ENCODE peak calls at places on chromosomes 12 and 14, in six cellular contexts. X is activated naive CD8-positive, alpha-beta T cell treated with anti-CD3 and anti-CD28 coated beads for 36 hours; Q is coronary artery; N is stimulated activated CD4-positive, alpha-beta T cell treated with anti-CD3 and anti-CD28 coated beads, Interleukin-2, amount 100 ng/mL, for 24 hours; D is Caco-2; A is sciatic nerve. M is an unnamed sample.

GRCh38 chr12:14854586-14855163 is 11.3 kb upstream of the ART4 start:
- DNase-seq in N (no peak), D (no peak), Q (no peak), A (no peak), X (no peak), M (no peak)

GRCh38 chr14:57182760-57183503 is 85.8 kb downstream of the EXOC5 start:
- DNase-seq in D (peak), X (no peak), A (no peak), N (no peak), Q (no peak), M (no peak)

GRCh38 chr12:105659355-105660075 is 329.0 kb downstream of the C12orf75 start:
- DNase-seq in A (no peak), X (no peak), D (no peak), Q (no peak), N (no peak), M (no peak)

GRCh38 chr12:32548691-32549412 is 130.2 kb upstream of the DNM1L start:
- DNase-seq in N (no peak), X (no peak), A (peak), Q (peak), D (no peak), M (no peak)

GRCh38 chr14:101174980-101175606 is 271.6 kb upstream of the RTL1 start:
- DNase-seq in X (no peak), N (no peak), Q (peak), D (no peak), A (peak), M (peak)

GRCh38 chr14:32809255-32809654 is 129.4 kb upstream of the NPAS3 start:
- DNase-seq in Q (no peak), A (no peak), X (no peak), D (no peak), N (no peak), M (no peak)

GRCh38 chr14:39265741-39266588 is 32.2 kb downstream of the MIA2 start:
- DNase-seq in Q (no peak), D (no peak), A (no peak), X (no peak), N (no peak), M (no peak)

GRCh38 chr12:89351489-89352241 is 636 bp downstream of the DUSP6 start:
- DNase-seq in N (peak), A (no peak), X (peak), D (peak), Q (peak), M (peak)

GRCh38 chr14:49907186-49907585 is 14.3 kb downstream of the ARF6 start:
- DNase-seq in N (no peak), Q (no peak), X (no peak), D (no peak), A (no peak), M (no peak)

GRCh38 chr12:119668315-119668651 is 350 bp downstream of the PRKAB1 start:
- DNase-seq in X (no peak), D (no peak), Q (no peak), A (no peak), N (no peak), M (no peak)

GRCh38 chr12:72982351-72982750 is 710.2 kb downstream of the TRHDE start:
- DNase-seq in N (no peak), X (no peak), Q (no peak), A (no peak), D (no peak), M (no peak)

GRCh38 chr14:22070119-22070982 is 396.7 kb upstream of the OR4E1 start:
- DNase-seq in Q (no peak), D (no peak), N (peak), A (no peak), X (peak), M (no peak)

GRCh38 chr12:29559194-29559593 is 61.7 kb upstream of the OVCH1 start:
- DNase-seq in N (no peak), A (no peak), Q (no peak), D (no peak), X (no peak), M (no peak)

GRCh38 chr14:56687123-56687522 is 107.5 kb downstream of the TMEM260 start:
- DNase-seq in Q (no peak), X (no peak), A (no peak), N (no peak), D (no peak), M (no peak)

GRCh38 chr12:125519026-125519651 is 453.9 kb downstream of the AACS start:
- DNase-seq in A (no peak), X (no peak), Q (no peak), N (no peak), D (peak), M (no peak)

GRCh38 chr12:15393995-15394394 is 71.7 kb downstream of the PTPRO start:
- DNase-seq in A (no peak), Q (no peak), N (no peak), D (no peak), X (no peak), M (no peak)

GRCh38 chr12:89845356-89845755 is 136.7 kb upstream of the ATP2B1 start:
- DNase-seq in D (no peak), Q (no peak), A (no peak), N (no peak), X (no peak), M (no peak)

GRCh38 chr12:102961488-102961801 is 4.0 kb downstream of the ASCL1 start:
- DNase-seq in A (no peak), D (no peak), X (no peak), Q (no peak), N (no peak), M (no peak)

GRCh38 chr12:13146539-13146938 is 43.1 kb upstream of the GSG1 start:
- DNase-seq in X (no peak), N (no peak), A (no peak), D (no peak), Q (no peak), M (no peak)

GRCh38 chr12:93622485-93622884 is 50.0 kb downstream of the SOCS2 start:
- DNase-seq in N (no peak), D (no peak), Q (no peak), A (no peak), X (no peak), M (no peak)

GRCh38 chr14:24426912-24427536 is 2.4 kb downstream of the CBLN3 start:
- DNase-seq in D (peak), N (no peak), A (no peak), Q (no peak), X (no peak), M (no peak)

GRCh38 chr12:46724020-46724419 is 101.8 kb downstream of the SLC38A4 start:
- DNase-seq in N (no peak), D (no peak), A (no peak), X (no peak), Q (no peak), M (no peak)

GRCh38 chr12:46559311-46559710 is 186.7 kb upstream of the SLC38A2 start:
- DNase-seq in N (no peak), X (no peak), Q (no peak), D (no peak), A (no peak), M (no peak)

GRCh38 chr12:115963030-115963480 is 314.4 kb downstream of the MED13L start:
- DNase-seq in N (no peak), A (no peak), X (no peak), Q (no peak), D (no peak), M (no peak)

GRCh38 chr14:34479694-34480093 is 17.7 kb upstream of the SPTSSA start:
- DNase-seq in X (no peak), Q (no peak), D (no peak), N (no peak), A (no peak), M (no peak)

GRCh38 chr14:56870336-56870735 is 60.1 kb upstream of the OTX2 start:
- DNase-seq in N (no peak), Q (no peak), A (no peak), X (no peak), D (no peak), M (no peak)

GRCh38 chr12:75713434-75713833 is 202.0 kb upstream of the KRR1 start:
- DNase-seq in N (no peak), Q (no peak), A (no peak), D (no peak), X (no peak), M (no peak)

GRCh38 chr12:107515446-107515958 is 170.1 kb upstream of the PWP1 start:
- DNase-seq in D (no peak), A (peak), Q (peak), N (peak), X (peak), M (no peak)